ENCODE peak calls at places on chromosomes 13 and 19, in six cellular contexts. S is HCT116, Y is A549, V is K562, C is GM12878, H is SK-N-SH. Z is an unnamed sample.

GRCh38 chr13:86846501-86846900 is 824.7 kb upstream of the SLITRK5 start:
- DNase-seq in S (no peak), Y (no peak), V (no peak), C (no peak), H (no peak), Z (no peak)

GRCh38 chr19:2722541-2723344 is 1.6 kb upstream of the DIRAS1 start:
- DNase-seq in S (no peak), Y (peak; percentile 67), V (peak; percentile 74), C (no peak), H (peak; percentile 30), Z (peak; percentile 57)

GRCh38 chr19:18495204-18495911 is 26.5 kb downstream of the ELL start:
- DNase-seq in S (no peak), Y (no peak), V (no peak), C (no peak), H (peak; percentile 51), Z (no peak)

GRCh38 chr13:73722120-73722519 is 412.1 kb downstream of the KLF12 start:
- DNase-seq in S (peak; percentile 51), Y (no peak), V (no peak), C (peak; percentile 39), H (peak; percentile 29), Z (no peak)

GRCh38 chr13:100100115-100100879 is 11.4 kb downstream of the PCCA start:
- DNase-seq in S (no peak), Y (peak; percentile 19), V (peak; percentile 9), C (no peak), H (no peak), Z (no peak)

GRCh38 chr19:10713317-10713716 is 4.6 kb upstream of the DNM2 start:
- DNase-seq in S (no peak), Y (no peak), V (no peak), C (no peak), H (no peak), Z (no peak)

GRCh38 chr13:34748078-34748477 is 194.0 kb upstream of the NBEA start:
- DNase-seq in S (no peak), Y (no peak), V (no peak), C (no peak), H (no peak), Z (no peak)

GRCh38 chr19:16627194-16627927 is 643 bp downstream of the MED26 start:
- DNase-seq in S (no peak), Y (peak; percentile 11), V (peak; percentile 25), C (no peak), H (peak; percentile 44), Z (no peak)

GRCh38 chr19:7779631-7780486 is 16.8 kb downstream of the CLEC4M start:
- DNase-seq in S (no peak), Y (no peak), V (no peak), C (no peak), H (no peak), Z (no peak)

GRCh38 chr19:38095411-38096308 is 128.4 kb downstream of the DPF1 start:
- DNase-seq in S (peak; percentile 40), Y (peak; percentile 87), V (peak; percentile 85), C (peak; percentile 17), H (peak; percentile 74), Z (peak; percentile 68)

GRCh38 chr13:29886446-29886845 is 36.0 kb upstream of the UBL3 start:
- DNase-seq in S (no peak), Y (no peak), V (no peak), C (no peak), H (no peak), Z (no peak)

GRCh38 chr19:10763828-10764339 is 46.0 kb downstream of the DNM2 start:
- DNase-seq in S (no peak), Y (no peak), V (no peak), C (no peak), H (no peak), Z (no peak)

GRCh38 chr13:59790626-59791025 is 373.1 kb downstream of the DIAPH3 start:
- DNase-seq in S (no peak), Y (no peak), V (no peak), C (no peak), H (no peak), Z (no peak)

GRCh38 chr13:66887088-66887487 is 343.0 kb downstream of the PCDH9 start:
- DNase-seq in S (no peak), Y (no peak), V (no peak), C (peak; percentile 13), H (peak; percentile 8), Z (no peak)

GRCh38 chr13:113918580-113918979 is 54.7 kb upstream of the GAS6 start:
- DNase-seq in S (no peak), Y (no peak), V (no peak), C (no peak), H (no peak), Z (no peak)

GRCh38 chr19:17967258-17968051 is 548 bp downstream of the KCNN1 start:
- DNase-seq in S (no peak), Y (no peak), V (no peak), C (no peak), H (peak; percentile 90), Z (no peak)

GRCh38 chr19:29715695-29716581 is 877 bp upstream of the C19orf12 start:
- DNase-seq in S (no peak), Y (no peak), V (peak; percentile 56), C (no peak), H (no peak), Z (peak; percentile 4)

GRCh38 chr19:14817052-14817451 is 17.9 kb downstream of the OR7A5 start:
- DNase-seq in S (no peak), Y (no peak), V (no peak), C (no peak), H (no peak), Z (no peak)

GRCh38 chr13:34942732-34943674 is 933 bp downstream of the NBEA start:
- DNase-seq in S (no peak), Y (peak; percentile 4), V (no peak), C (no peak), H (peak; percentile 69), Z (no peak)

GRCh38 chr13:111490611-111491010 is 170.2 kb downstream of the TEX29 start:
- DNase-seq in S (no peak), Y (no peak), V (no peak), C (no peak), H (no peak), Z (no peak)

GRCh38 chr13:21333186-21333585 is 125.9 kb downstream of the ZDHHC20 start:
- DNase-seq in S (no peak), Y (no peak), V (no peak), C (no peak), H (no peak), Z (no peak)

GRCh38 chr13:44857061-44857460 is 132.2 kb downstream of the NUFIP1 start:
- DNase-seq in S (no peak), Y (no peak), V (no peak), C (no peak), H (no peak), Z (no peak)

GRCh38 chr19:35348909-35349611 is 1.4 kb downstream of the FFAR1 start:
- DNase-seq in S (no peak), Y (no peak), V (no peak), C (no peak), H (no peak), Z (no peak)

GRCh38 chr19:50190439-50190891 is 13.0 kb upstream of the MYH14 start:
- DNase-seq in S (no peak), Y (no peak), V (no peak), C (peak; percentile 37), H (no peak), Z (peak; percentile 64)

GRCh38 chr19:10701955-10702307 is 692 bp downstream of the QTRT1 start:
- DNase-seq in S (no peak), Y (no peak), V (peak; percentile 80), C (no peak), H (peak; percentile 82), Z (no peak)

GRCh38 chr19:56840452-56841193 is at the start of the genes PEG3 and ZIM2:
- DNase-seq in S (no peak), Y (no peak), V (no peak), C (no peak), H (peak; percentile 76), Z (no peak)

DNA sequence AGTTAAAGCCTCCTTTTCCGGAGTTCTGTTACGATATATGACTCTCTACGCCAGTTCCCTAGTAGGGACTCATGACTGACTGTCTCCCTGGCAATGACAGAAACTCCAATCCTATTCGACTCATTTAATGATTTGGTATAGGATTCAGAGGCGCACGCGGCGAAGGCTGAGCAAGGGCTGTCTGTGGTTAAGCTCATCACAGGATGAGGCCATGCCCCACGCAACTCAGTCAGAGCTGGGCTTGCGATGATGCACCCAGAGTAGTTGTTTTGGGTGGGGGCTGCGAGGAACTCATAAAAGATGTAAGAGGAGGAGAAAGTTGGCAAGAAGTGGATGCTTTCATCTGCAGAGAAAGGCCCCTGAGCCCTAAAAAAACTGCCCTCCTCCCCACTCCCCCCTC is 468 bp upstream of the SERTM1 start:
- DNase-seq in S (no peak), Y (no peak), V (no peak), C (no peak), H (no peak), Z (no peak)
- TF ChIP-seq REST in S (no peak), Y (no peak), V (no peak), C (no peak), H (no peak), Z (no peak)

DNA sequence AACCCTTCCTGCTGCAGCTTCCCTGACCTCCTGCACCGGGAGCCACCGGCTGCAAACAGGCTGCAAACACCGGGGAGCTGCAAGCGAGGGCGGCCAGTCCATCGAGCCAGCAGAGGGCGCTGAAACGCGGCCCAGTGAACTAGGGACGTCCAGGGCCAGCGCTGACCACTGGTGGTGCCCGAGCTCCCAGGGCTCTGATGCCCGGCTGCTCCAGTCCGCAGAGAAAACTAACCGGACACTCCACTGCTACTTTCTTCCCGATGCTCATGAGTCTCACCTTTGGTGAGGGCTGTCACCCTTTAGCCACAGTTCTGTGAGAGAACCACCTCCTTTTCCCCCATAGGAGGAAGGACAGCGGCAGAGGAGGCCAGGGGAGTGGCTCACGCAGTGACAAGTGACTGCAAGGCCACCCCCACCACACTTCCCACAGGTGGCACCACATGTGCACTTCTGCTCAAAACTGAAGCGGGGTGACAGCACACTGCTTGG is 82.8 kb upstream of the MTIF3 start:
- DNase-seq in S (peak; percentile 62), Y (peak; percentile 41), V (peak; percentile 80), C (no peak), H (peak; percentile 85), Z (peak; percentile 57)
- TF ChIP-seq REST in S (no peak), Y (no peak), V (no peak), C (no peak), H (no peak), Z (no peak)

DNA sequence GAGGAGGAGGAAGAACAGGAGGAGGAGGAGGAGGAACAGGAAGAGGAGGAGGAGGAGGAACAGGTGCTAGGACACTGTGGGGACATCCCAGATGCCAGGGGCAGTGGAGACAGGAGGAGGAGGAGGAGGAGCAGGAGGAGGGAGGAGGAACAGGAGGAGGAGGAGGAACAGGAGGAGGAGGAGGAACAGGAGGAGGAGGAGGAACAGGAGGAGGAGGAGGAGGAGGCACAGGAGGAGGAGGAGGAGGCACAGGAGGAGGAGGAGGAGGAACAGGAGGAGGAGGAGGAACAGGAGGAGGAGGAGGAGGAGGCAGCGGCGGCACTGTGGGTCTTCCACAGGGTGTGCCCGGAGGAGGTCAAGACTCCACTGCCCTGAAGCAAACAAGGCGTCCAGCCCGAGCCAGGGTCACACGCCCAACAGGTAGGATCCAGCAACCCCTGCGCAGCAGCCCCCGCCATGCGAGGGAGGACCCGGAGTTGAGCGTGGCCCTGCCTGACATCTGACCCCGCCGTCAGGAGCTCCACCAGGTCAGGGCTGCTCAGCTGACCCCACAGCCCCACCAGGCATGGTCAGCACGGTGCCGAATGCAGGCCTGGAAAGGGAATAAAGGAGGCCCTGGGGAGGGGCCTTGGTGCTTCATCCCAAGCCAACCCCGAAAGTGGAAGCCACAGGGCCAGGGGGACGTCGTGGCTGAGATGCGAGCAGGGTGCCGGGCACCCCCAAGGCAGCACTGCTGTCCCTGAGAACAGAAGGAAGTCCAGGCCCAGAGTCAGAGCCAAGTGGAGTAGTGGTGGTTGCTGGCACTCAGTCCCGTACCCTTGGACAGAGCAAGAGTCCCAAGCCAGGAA is 9.2 kb downstream of the SBNO2 start:
- DNase-seq in S (no peak), Y (no peak), V (peak; percentile 67), C (no peak), H (no peak), Z (no peak)
- TF ChIP-seq REST in S (no peak), Y (no peak), V (no peak), C (no peak), H (no peak), Z (no peak)

GRCh38 chr13:98368019-98368418 is 190.9 kb upstream of the RNF113B start:
- DNase-seq in S (no peak), Y (no peak), V (no peak), C (no peak), H (no peak), Z (no peak)
- TF ChIP-seq REST in S (no peak), Y (no peak), V (no peak), C (no peak), H (no peak), Z (no peak)